ENCODE peak calls at places on chromosomes 6 and 20, in ten cellular contexts. X is stomach, Y is K562, K is ovary, L is NB4, I is A549, Q is heart left ventricle, Z is adrenal gland, M is GM12892, S is lower leg skin. W is an unnamed sample.

GRCh38 chr6:31651602-31652191 is 764 bp downstream of the BAG6 start:
- DNase-seq in I (peak), Q (peak), S (no peak), X (no peak), K (no peak), L (peak), Z (peak), Y (peak), M (no peak), W (peak)

GRCh38 chr6:98808522-98809210 is 25.7 kb upstream of the POU3F2 start:
- DNase-seq in Z (no peak), L (no peak), Q (no peak), X (no peak), Y (no peak), M (no peak), I (no peak), S (no peak), K (no peak), W (no peak)

GRCh38 chr6:89035252-89036106 is 45.1 kb upstream of the PNRC1 start:
- DNase-seq in I (peak), Y (peak), K (peak), Q (peak), S (peak), L (no peak), M (no peak), Z (peak), X (peak), W (peak)

GRCh38 chr20:17556842-17557674 is 12.8 kb upstream of the DSTN start:
- DNase-seq in S (peak), L (no peak), Z (peak), X (peak), M (no peak), Q (peak), Y (peak), K (peak), I (no peak), W (peak)

GRCh38 chr6:83962592-83962991 is 71.0 kb upstream of the MRAP2 start:
- DNase-seq in Z (no peak), K (no peak), Y (peak), I (no peak), X (no peak), M (no peak), S (no peak), Q (no peak), L (peak), W (no peak)

GRCh38 chr6:82364087-82365010 is 732 bp downstream of the TPBG start:
- DNase-seq in L (no peak), I (peak), X (peak), Q (peak), Z (peak), K (peak), M (peak), S (peak), Y (peak), W (no peak)

GRCh38 chr6:117629119-117629518 is 26.8 kb upstream of the GOPC start:
- DNase-seq in S (no peak), M (no peak), Y (no peak), Q (no peak), L (no peak), K (no peak), Z (no peak), I (no peak), X (no peak), W (no peak)

GRCh38 chr20:9068896-9069663 is at the start of gene PLCB4:
- DNase-seq in X (peak), M (no peak), K (no peak), Y (peak), Z (no peak), I (peak), S (no peak), L (no peak), Q (peak), W (no peak)

GRCh38 chr20:5845686-5846651 is 95.8 kb downstream of the SHLD1 start:
- DNase-seq in L (no peak), S (no peak), Q (no peak), I (peak), Z (no peak), M (no peak), Y (no peak), X (no peak), K (no peak), W (no peak)

GRCh38 chr6:144151010-144151727 is 852 bp downstream of the STX11 start:
- DNase-seq in K (no peak), L (peak), M (peak), Q (no peak), S (no peak), Z (peak), Y (peak), I (peak), X (no peak), W (no peak)

GRCh38 chr20:60870040-60870439 is 382.0 kb upstream of the CDH4 start:
- DNase-seq in Y (no peak), M (no peak), Q (no peak), I (no peak), Z (no peak), K (no peak), S (no peak), L (no peak), X (no peak), W (no peak)

GRCh38 chr6:6851059-6851658 is 256.6 kb upstream of the RREB1 start:
- DNase-seq in Q (peak), X (peak), Y (peak), I (peak), K (peak), L (no peak), Z (peak), M (no peak), S (peak), W (peak)
- TF ChIP-seq POLR2A in Q (no peak), X (no peak), Y (no peak), I (no peak), K (no peak), L (no peak), Z (peak), M (no peak), S (no peak), W (no peak)

GRCh38 chr20:46690219-46691111 is 1.2 kb upstream of the TP53RK start:
- DNase-seq in M (no peak), Z (no peak), K (no peak), I (no peak), Y (peak), Q (no peak), S (no peak), L (peak), X (no peak), W (no peak)

GRCh38 chr20:46688151-46689081 is 828 bp downstream of the TP53RK start:
- DNase-seq in L (peak), I (peak), S (no peak), Z (peak), Y (no peak), Q (no peak), K (no peak), X (no peak), M (no peak), W (no peak)

GRCh38 chr20:46689754-46690085 is 476 bp upstream of the TP53RK start:
- DNase-seq in K (no peak), M (no peak), X (no peak), L (no peak), Z (no peak), I (no peak), Q (no peak), S (no peak), Y (no peak), W (no peak)

GRCh38 chr20:46683939-46684750 is 5.1 kb downstream of the TP53RK start:
- DNase-seq in I (no peak), Y (peak), K (peak), X (peak), Q (peak), L (no peak), S (peak), M (no peak), Z (peak), W (no peak)

GRCh38 chr20:46689082-46689753 is at the start of gene TP53RK:
- DNase-seq in M (peak), L (peak), Y (peak), I (peak), S (peak), K (peak), Z (peak), Q (peak), X (peak), W (peak)
- TF ChIP-seq POLR2A in M (peak), L (peak), Y (peak), I (peak), S (no peak), K (peak), Z (peak), Q (no peak), X (no peak), W (peak)

DNA sequence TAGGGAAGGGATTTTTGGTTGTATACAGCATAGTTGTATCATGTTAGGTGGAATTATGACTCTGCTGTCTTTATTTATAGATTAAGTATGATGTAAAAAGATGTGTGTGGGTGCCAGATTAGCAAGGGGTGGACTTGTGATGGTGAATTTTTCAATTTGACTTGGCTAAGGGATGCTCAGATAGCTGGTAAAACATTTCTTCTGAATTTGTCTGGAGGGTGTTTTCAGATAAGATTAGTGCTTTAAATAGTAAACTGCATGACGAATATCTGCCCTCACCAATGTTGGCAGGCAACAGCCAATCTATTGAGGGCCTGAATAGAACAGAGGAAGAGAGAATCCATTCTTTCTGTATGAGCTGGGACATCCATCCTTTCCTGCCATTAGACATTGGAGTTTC is 173.3 kb upstream of the TNFAIP3 start:
- DNase-seq in Z (no peak), I (no peak), Q (peak), M (no peak), L (no peak), Y (peak), S (no peak), K (no peak), X (no peak), W (no peak)
- TF ChIP-seq POLR2A in Z (no peak), I (no peak), Q (no peak), M (no peak), L (no peak), Y (no peak), S (no peak), K (no peak), X (no peak), W (no peak)

GRCh38 chr20:33027769-33028751 is 3.4 kb upstream of the BPIFB6 start:
- DNase-seq in X (no peak), Z (no peak), I (no peak), K (no peak), Y (no peak), S (no peak), L (no peak), M (no peak), Q (no peak), W (no peak)
- TF ChIP-seq POLR2A in X (no peak), Z (no peak), I (no peak), K (no peak), Y (no peak), S (no peak), L (no peak), M (no peak), Q (no peak), W (no peak)

GRCh38 chr6:125986295-125986955 is at the start of gene TRMT11:
- DNase-seq in S (peak), L (peak), X (peak), Y (peak), Z (peak), I (peak), M (peak), K (peak), Q (peak), W (peak)
- TF ChIP-seq POLR2A in S (no peak), L (peak), X (no peak), Y (peak), Z (peak), I (peak), M (peak), K (peak), Q (no peak), W (peak)

W was measured in gastrocnemius medialis.